ENCODE peak calls at places on chromosomes 16 and 17, in ten cellular contexts. One of them, this sample, is unnamed.

GRCh38 chr16:84740596-84741071 is 40.8 kb downstream of the USP10 start:
- DNase-seq in CD8-positive, alpha-beta memory T cell: no peak
- DNase-seq in endothelial cell of umbilical vein: no peak
- DNase-seq in stimulated activated CD8-positive, alpha-beta memory T cell treated with anti-CD3 and anti-CD28 coated beads, Interleukin-4, amount 100 ng/mL, for 48 hours: no peak
- DNase-seq in NCI-H1930: no peak
- DNase-seq in stimulated activated CD4-positive, alpha-beta T cell treated with anti-CD3 and anti-CD28 coated beads, Interleukin-4, amount 100 ng/mL, for 48 hours: no peak
- DNase-seq in hepatic stellate cell: no peak
- DNase-seq in brain pericyte: no peak
- DNase-seq in activated T-helper 2 cell treated with anti-CD3 and anti-CD28 coated beads, Interferon-gamma antibody, Interleukin-2, Interleukin-4, amounts not matched to agents 10 μg/mL and 5 μg/mL and 100 μg/mL, durations not matched to agents 14 hours and 24 hours and 36 hours: no peak
- DNase-seq in activated CD8-positive, alpha-beta T cell treated with anti-CD3 and anti-CD28 coated beads, Interleukin-2, amount 10 ng/mL, durations not matched to agents 7 days and 5 days: no peak
- DNase-seq in this sample: no peak

GRCh38 chr16:86809458-86809955 is 231.2 kb downstream of the FOXL1 start:
- DNase-seq in endothelial cell of umbilical vein: peak; percentile 27
- DNase-seq in stimulated activated CD8-positive, alpha-beta memory T cell treated with anti-CD3 and anti-CD28 coated beads, Interleukin-4, amount 100 ng/mL, for 48 hours: no peak
- DNase-seq in activated T-helper 2 cell treated with anti-CD3 and anti-CD28 coated beads, Interferon-gamma antibody, Interleukin-2, Interleukin-4, amounts not matched to agents 10 μg/mL and 5 μg/mL and 100 μg/mL, durations not matched to agents 14 hours and 24 hours and 36 hours: no peak
- DNase-seq in activated CD8-positive, alpha-beta T cell treated with anti-CD3 and anti-CD28 coated beads, Interleukin-2, amount 10 ng/mL, durations not matched to agents 7 days and 5 days: no peak
- DNase-seq in NCI-H1930: no peak
- DNase-seq in brain pericyte: peak; percentile 58
- DNase-seq in hepatic stellate cell: peak; percentile 94
- DNase-seq in stimulated activated CD4-positive, alpha-beta T cell treated with anti-CD3 and anti-CD28 coated beads, Interleukin-4, amount 100 ng/mL, for 48 hours: no peak
- DNase-seq in CD8-positive, alpha-beta memory T cell: no peak
- DNase-seq in this sample: no peak

GRCh38 chr17:43030137-43030767 is 5.2 kb downstream of the RND2 start:
- DNase-seq in CD8-positive, alpha-beta memory T cell: no peak
- DNase-seq in hepatic stellate cell: no peak
- DNase-seq in activated T-helper 2 cell treated with anti-CD3 and anti-CD28 coated beads, Interferon-gamma antibody, Interleukin-2, Interleukin-4, amounts not matched to agents 10 μg/mL and 5 μg/mL and 100 μg/mL, durations not matched to agents 14 hours and 24 hours and 36 hours: no peak
- DNase-seq in brain pericyte: no peak
- DNase-seq in stimulated activated CD4-positive, alpha-beta T cell treated with anti-CD3 and anti-CD28 coated beads, Interleukin-4, amount 100 ng/mL, for 48 hours: no peak
- DNase-seq in NCI-H1930: no peak
- DNase-seq in activated CD8-positive, alpha-beta T cell treated with anti-CD3 and anti-CD28 coated beads, Interleukin-2, amount 10 ng/mL, durations not matched to agents 7 days and 5 days: no peak
- DNase-seq in endothelial cell of umbilical vein: no peak
- DNase-seq in stimulated activated CD8-positive, alpha-beta memory T cell treated with anti-CD3 and anti-CD28 coated beads, Interleukin-4, amount 100 ng/mL, for 48 hours: no peak
- DNase-seq in this sample: no peak

GRCh38 chr17:42285346-42286050 is 2.8 kb upstream of the STAT5A start:
- DNase-seq in hepatic stellate cell: no peak
- DNase-seq in endothelial cell of umbilical vein: no peak
- DNase-seq in CD8-positive, alpha-beta memory T cell: no peak
- DNase-seq in brain pericyte: no peak
- DNase-seq in activated T-helper 2 cell treated with anti-CD3 and anti-CD28 coated beads, Interferon-gamma antibody, Interleukin-2, Interleukin-4, amounts not matched to agents 10 μg/mL and 5 μg/mL and 100 μg/mL, durations not matched to agents 14 hours and 24 hours and 36 hours: no peak
- DNase-seq in stimulated activated CD8-positive, alpha-beta memory T cell treated with anti-CD3 and anti-CD28 coated beads, Interleukin-4, amount 100 ng/mL, for 48 hours: peak; percentile 19
- DNase-seq in stimulated activated CD4-positive, alpha-beta T cell treated with anti-CD3 and anti-CD28 coated beads, Interleukin-4, amount 100 ng/mL, for 48 hours: no peak
- DNase-seq in activated CD8-positive, alpha-beta T cell treated with anti-CD3 and anti-CD28 coated beads, Interleukin-2, amount 10 ng/mL, durations not matched to agents 7 days and 5 days: no peak
- DNase-seq in NCI-H1930: no peak
- DNase-seq in this sample: no peak

GRCh38 chr16:10871157-10871991 is 5.6 kb upstream of the CIITA start:
- DNase-seq in stimulated activated CD8-positive, alpha-beta memory T cell treated with anti-CD3 and anti-CD28 coated beads, Interleukin-4, amount 100 ng/mL, for 48 hours: peak; percentile 83
- DNase-seq in stimulated activated CD4-positive, alpha-beta T cell treated with anti-CD3 and anti-CD28 coated beads, Interleukin-4, amount 100 ng/mL, for 48 hours: peak; percentile 50
- DNase-seq in activated CD8-positive, alpha-beta T cell treated with anti-CD3 and anti-CD28 coated beads, Interleukin-2, amount 10 ng/mL, durations not matched to agents 7 days and 5 days: peak; percentile 83
- DNase-seq in CD8-positive, alpha-beta memory T cell: no peak
- DNase-seq in NCI-H1930: no peak
- DNase-seq in endothelial cell of umbilical vein: no peak
- DNase-seq in hepatic stellate cell: peak; percentile 80
- DNase-seq in activated T-helper 2 cell treated with anti-CD3 and anti-CD28 coated beads, Interferon-gamma antibody, Interleukin-2, Interleukin-4, amounts not matched to agents 10 μg/mL and 5 μg/mL and 100 μg/mL, durations not matched to agents 14 hours and 24 hours and 36 hours: peak; percentile 61
- DNase-seq in brain pericyte: no peak
- DNase-seq in this sample: peak; percentile 5

GRCh38 chr16:47053895-47054294 is 80.4 kb upstream of the DNAJA2 start:
- DNase-seq in activated T-helper 2 cell treated with anti-CD3 and anti-CD28 coated beads, Interferon-gamma antibody, Interleukin-2, Interleukin-4, amounts not matched to agents 10 μg/mL and 5 μg/mL and 100 μg/mL, durations not matched to agents 14 hours and 24 hours and 36 hours: no peak
- DNase-seq in stimulated activated CD8-positive, alpha-beta memory T cell treated with anti-CD3 and anti-CD28 coated beads, Interleukin-4, amount 100 ng/mL, for 48 hours: no peak
- DNase-seq in hepatic stellate cell: no peak
- DNase-seq in brain pericyte: no peak
- DNase-seq in CD8-positive, alpha-beta memory T cell: no peak
- DNase-seq in endothelial cell of umbilical vein: no peak
- DNase-seq in NCI-H1930: no peak
- DNase-seq in activated CD8-positive, alpha-beta T cell treated with anti-CD3 and anti-CD28 coated beads, Interleukin-2, amount 10 ng/mL, durations not matched to agents 7 days and 5 days: no peak
- DNase-seq in stimulated activated CD4-positive, alpha-beta T cell treated with anti-CD3 and anti-CD28 coated beads, Interleukin-4, amount 100 ng/mL, for 48 hours: no peak
- DNase-seq in this sample: no peak

GRCh38 chr16:11400076-11400475 is 54.8 kb downstream of the RMI2 start:
- DNase-seq in NCI-H1930: no peak
- DNase-seq in stimulated activated CD8-positive, alpha-beta memory T cell treated with anti-CD3 and anti-CD28 coated beads, Interleukin-4, amount 100 ng/mL, for 48 hours: no peak
- DNase-seq in endothelial cell of umbilical vein: no peak
- DNase-seq in stimulated activated CD4-positive, alpha-beta T cell treated with anti-CD3 and anti-CD28 coated beads, Interleukin-4, amount 100 ng/mL, for 48 hours: no peak
- DNase-seq in activated CD8-positive, alpha-beta T cell treated with anti-CD3 and anti-CD28 coated beads, Interleukin-2, amount 10 ng/mL, durations not matched to agents 7 days and 5 days: no peak
- DNase-seq in CD8-positive, alpha-beta memory T cell: no peak
- DNase-seq in brain pericyte: no peak
- DNase-seq in activated T-helper 2 cell treated with anti-CD3 and anti-CD28 coated beads, Interferon-gamma antibody, Interleukin-2, Interleukin-4, amounts not matched to agents 10 μg/mL and 5 μg/mL and 100 μg/mL, durations not matched to agents 14 hours and 24 hours and 36 hours: no peak
- DNase-seq in hepatic stellate cell: no peak
- DNase-seq in this sample: no peak

GRCh38 chr17:7156342-7156940 is 22.7 kb downstream of the ASGR1 start:
- DNase-seq in stimulated activated CD4-positive, alpha-beta T cell treated with anti-CD3 and anti-CD28 coated beads, Interleukin-4, amount 100 ng/mL, for 48 hours: no peak
- DNase-seq in stimulated activated CD8-positive, alpha-beta memory T cell treated with anti-CD3 and anti-CD28 coated beads, Interleukin-4, amount 100 ng/mL, for 48 hours: no peak
- DNase-seq in activated T-helper 2 cell treated with anti-CD3 and anti-CD28 coated beads, Interferon-gamma antibody, Interleukin-2, Interleukin-4, amounts not matched to agents 10 μg/mL and 5 μg/mL and 100 μg/mL, durations not matched to agents 14 hours and 24 hours and 36 hours: no peak
- DNase-seq in activated CD8-positive, alpha-beta T cell treated with anti-CD3 and anti-CD28 coated beads, Interleukin-2, amount 10 ng/mL, durations not matched to agents 7 days and 5 days: no peak
- DNase-seq in brain pericyte: no peak
- DNase-seq in NCI-H1930: no peak
- DNase-seq in CD8-positive, alpha-beta memory T cell: no peak
- DNase-seq in hepatic stellate cell: no peak
- DNase-seq in endothelial cell of umbilical vein: no peak
- DNase-seq in this sample: no peak

GRCh38 chr17:78484300-78485159 is 92.7 kb downstream of the DNAH17 start:
- DNase-seq in activated CD8-positive, alpha-beta T cell treated with anti-CD3 and anti-CD28 coated beads, Interleukin-2, amount 10 ng/mL, durations not matched to agents 7 days and 5 days: peak; percentile 64
- DNase-seq in stimulated activated CD4-positive, alpha-beta T cell treated with anti-CD3 and anti-CD28 coated beads, Interleukin-4, amount 100 ng/mL, for 48 hours: peak; percentile 64
- DNase-seq in endothelial cell of umbilical vein: peak; percentile 25
- DNase-seq in stimulated activated CD8-positive, alpha-beta memory T cell treated with anti-CD3 and anti-CD28 coated beads, Interleukin-4, amount 100 ng/mL, for 48 hours: peak; percentile 84
- DNase-seq in NCI-H1930: peak; percentile 15
- DNase-seq in activated T-helper 2 cell treated with anti-CD3 and anti-CD28 coated beads, Interferon-gamma antibody, Interleukin-2, Interleukin-4, amounts not matched to agents 10 μg/mL and 5 μg/mL and 100 μg/mL, durations not matched to agents 14 hours and 24 hours and 36 hours: peak; percentile 54
- DNase-seq in brain pericyte: no peak
- DNase-seq in hepatic stellate cell: no peak
- DNase-seq in CD8-positive, alpha-beta memory T cell: peak; percentile 15
- DNase-seq in this sample: peak; percentile 54